ENCODE peak calls at places on chromosomes 11 and 22, in nine cellular contexts. Z is stomach, V is Peyer's patch, B is breast epithelium, A is tibial nerve, U is IMR-90, M is adrenal gland, W is A549, I is gastrocnemius medialis. Y is an unnamed sample.

GRCh38 chr11:100640646-100641045 is 46.4 kb upstream of the ARHGAP42 start:
- DNase-seq in I (no peak), W (no peak), U (peak), V (no peak), Z (no peak), A (no peak), B (no peak), M (no peak), Y (no peak)

GRCh38 chr11:96267490-96268010 is 75.4 kb downstream of the MAML2 start:
- DNase-seq in U (peak), W (no peak), V (no peak), A (no peak), Z (no peak), B (no peak), I (no peak), M (no peak), Y (no peak)

GRCh38 chr11:6405039-6405667 is 13.7 kb downstream of the APBB1 start:
- DNase-seq in W (no peak), Z (peak), I (no peak), U (no peak), B (no peak), A (no peak), M (peak), V (no peak), Y (no peak)

GRCh38 chr11:129315781-129316579 is 59.7 kb upstream of the BARX2 start:
- DNase-seq in W (no peak), U (no peak), B (peak), A (no peak), Z (peak), M (no peak), V (no peak), I (no peak), Y (no peak)

GRCh38 chr22:23874871-23875270 is 17.2 kb downstream of the SLC2A11 start:
- DNase-seq in M (no peak), Z (no peak), B (no peak), I (no peak), A (no peak), U (no peak), W (no peak), V (no peak), Y (no peak)

GRCh38 chr11:78067704-78068103 is 4.0 kb downstream of the THRSP start:
- DNase-seq in I (no peak), W (no peak), A (no peak), B (no peak), Z (no peak), M (no peak), U (no peak), V (no peak), Y (no peak)

GRCh38 chr22:24455751-24456426 is 28.5 kb downstream of the ADORA2A start:
- DNase-seq in I (no peak), V (no peak), U (no peak), B (no peak), M (peak), Z (no peak), W (no peak), A (peak), Y (peak)

GRCh38 chr22:46367707-46368191 is 32.2 kb downstream of the TRMU start:
- DNase-seq in M (peak), U (peak), I (no peak), Z (peak), W (peak), A (peak), B (no peak), V (peak), Y (peak)

GRCh38 chr11:122920579-122920978 is 38.0 kb downstream of the JHY start:
- DNase-seq in V (no peak), W (no peak), B (no peak), U (no peak), A (no peak), Z (no peak), M (no peak), I (no peak), Y (no peak)

GRCh38 chr11:130131957-130132850 is 27.4 kb upstream of the ST14 start:
- DNase-seq in W (peak), Z (peak), I (no peak), M (peak), A (peak), U (peak), V (no peak), B (peak), Y (no peak)

GRCh38 chr11:1288426-1289151 is 20.8 kb downstream of the TOLLIP start:
- DNase-seq in B (no peak), A (no peak), Z (no peak), I (no peak), W (no peak), M (no peak), V (no peak), U (no peak), Y (no peak)

GRCh38 chr11:66595245-66595904 is 2.4 kb downstream of the CCS start:
- DNase-seq in W (no peak), I (no peak), V (peak), B (no peak), M (peak), Z (peak), U (peak), A (no peak), Y (no peak)

GRCh38 chr11:57633394-57634058 is 16.2 kb downstream of the YPEL4 start:
- DNase-seq in W (no peak), B (no peak), M (no peak), U (no peak), I (no peak), Z (no peak), V (no peak), A (no peak), Y (no peak)

GRCh38 chr11:46901156-46901555 is 17.2 kb downstream of the LRP4 start:
- DNase-seq in A (no peak), I (no peak), M (no peak), V (no peak), U (no peak), W (no peak), B (no peak), Z (no peak), Y (no peak)

GRCh38 chr22:23067023-23067650 is 3.2 kb upstream of the GNAZ start:
- DNase-seq in V (no peak), A (no peak), W (no peak), M (peak), Z (peak), U (no peak), I (no peak), B (no peak), Y (no peak)

GRCh38 chr11:104130161-104130560 is 33.8 kb downstream of the PDGFD start:
- DNase-seq in U (no peak), A (no peak), V (no peak), I (no peak), Z (no peak), W (no peak), M (no peak), B (no peak), Y (no peak)

GRCh38 chr11:18364495-18365047 is 29.8 kb upstream of the LDHA start:
- DNase-seq in M (no peak), U (no peak), Z (no peak), A (no peak), W (no peak), V (no peak), I (no peak), B (no peak), Y (no peak)

GRCh38 chr11:130475426-130476053 is 27.1 kb downstream of the ADAMTS15 start:
- DNase-seq in M (no peak), W (no peak), B (no peak), U (no peak), Z (no peak), A (peak), V (no peak), I (no peak), Y (no peak)

DNA sequence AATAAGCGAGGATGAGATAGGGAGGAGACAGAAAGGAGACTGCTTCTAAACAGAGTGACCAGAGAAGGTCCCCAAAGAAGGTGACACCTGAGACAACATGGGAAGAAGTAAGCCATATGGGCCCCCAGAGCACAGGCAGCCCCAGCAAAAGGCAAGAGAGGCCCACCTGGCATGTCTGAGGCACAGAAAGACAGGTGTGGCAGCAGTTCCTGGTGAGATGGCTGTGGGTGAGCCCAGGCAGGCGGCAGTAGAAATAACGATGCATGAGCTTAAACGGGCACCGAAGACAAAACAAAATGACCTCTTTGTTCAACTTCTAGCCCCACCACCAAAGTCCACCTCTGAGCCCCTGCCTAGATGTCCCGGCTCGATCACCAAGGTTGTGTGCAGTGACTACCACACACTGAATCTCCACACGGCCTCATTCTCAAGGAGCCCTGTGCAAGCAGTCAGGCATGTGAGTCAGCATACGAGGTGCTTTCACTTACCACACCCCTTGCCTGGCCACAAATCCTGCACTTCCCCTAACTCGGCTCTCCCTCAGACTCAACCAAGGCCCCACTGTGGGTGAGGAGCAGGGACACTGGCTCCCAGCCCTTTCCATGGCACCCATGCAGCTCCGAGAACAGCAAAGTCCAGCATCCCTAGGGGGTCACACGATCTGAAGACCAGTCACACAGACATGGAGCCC is 77.6 kb downstream of the PACSIN2 start:
- DNase-seq in B (peak), M (peak), W (peak), I (no peak), A (no peak), Z (peak), U (peak), V (peak), Y (no peak)
- H3K4me3 ChIP-seq in B (no peak), M (no peak), W (no peak), I (no peak), A (no peak), Z (peak), U (no peak), V (no peak), Y (no peak)

GRCh38 chr22:30635273-30636225 is at the start of gene SLC35E4:
- DNase-seq in A (peak), V (peak), Z (peak), U (peak), M (peak), B (peak), I (peak), W (peak), Y (peak)
- TF ChIP-seq CTCF in A (peak), V (peak), Z (no peak), U (peak), M (peak), B (peak), I (peak), W (no peak), Y (no peak)

DNA sequence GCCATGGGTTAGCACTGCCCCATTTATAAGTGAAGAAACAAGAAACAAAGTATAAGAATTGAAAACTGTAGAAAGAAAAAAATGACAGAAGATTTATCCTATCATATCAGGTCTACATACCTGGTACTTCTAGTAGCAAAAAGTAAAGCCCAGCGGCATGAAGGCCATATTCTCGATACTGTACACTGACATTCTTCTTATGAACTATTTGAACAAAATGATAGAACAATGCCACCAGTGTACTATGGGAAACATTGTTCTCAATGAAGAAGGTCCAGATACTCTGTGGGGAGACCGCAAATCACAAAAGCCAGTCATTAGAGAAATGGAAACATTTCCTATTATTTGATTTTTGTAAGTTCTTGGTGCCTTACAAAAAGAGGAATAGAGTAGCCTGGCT is 7.0 kb downstream of the NCAPD3 start:
- DNase-seq in I (no peak), A (no peak), V (no peak), Z (no peak), B (no peak), M (no peak), U (no peak), W (no peak), Y (no peak)
- TF ChIP-seq POLR2A in I (no peak), A (no peak), V (no peak), Z (no peak), B (no peak), M (no peak), U (no peak), W (no peak), Y (no peak)

DNA sequence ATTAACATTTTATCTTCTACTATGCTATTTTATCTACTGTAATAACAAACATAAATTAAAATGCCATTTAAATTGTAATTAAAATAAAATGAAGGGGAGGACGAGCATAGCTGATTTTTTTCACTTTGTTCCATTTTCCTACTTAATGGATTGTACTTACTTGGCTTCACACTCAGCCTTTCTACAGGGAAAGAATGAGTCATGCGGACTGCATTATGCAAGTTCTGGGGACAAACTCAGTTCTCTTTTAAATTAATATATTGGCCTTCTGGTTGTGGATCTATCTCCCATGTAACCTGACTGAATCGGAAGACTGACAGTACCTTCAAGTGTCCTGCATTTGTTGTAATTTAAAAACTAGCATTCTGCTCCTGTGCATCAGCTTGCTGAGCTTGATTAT is 12.3 kb downstream of the OR8D1 start:
- DNase-seq in W (no peak), M (peak), U (peak), Z (no peak), I (no peak), A (no peak), V (no peak), B (no peak), Y (no peak)
- H3K4me3 ChIP-seq in W (no peak), M (no peak), U (no peak), Z (no peak), I (no peak), A (no peak), V (no peak), B (no peak), Y (no peak)

GRCh38 chr22:37290737-37291136 is 8.4 kb downstream of the CYTH4 start:
- DNase-seq in B (no peak), Z (no peak), M (no peak), W (no peak), U (peak), A (no peak), I (no peak), V (no peak), Y (no peak)

GRCh38 chr22:37291559-37292298 is 9.4 kb downstream of the CYTH4 start:
- DNase-seq in M (no peak), W (no peak), V (no peak), U (no peak), Z (no peak), B (no peak), A (no peak), I (no peak), Y (no peak)

GRCh38 chr22:37288521-37288920 is 6.2 kb downstream of the CYTH4 start:
- DNase-seq in M (no peak), I (no peak), B (no peak), Z (no peak), A (no peak), W (no peak), V (no peak), U (no peak), Y (no peak)

GRCh38 chr22:37287550-37287951 is 5.2 kb downstream of the CYTH4 start:
- DNase-seq in M (no peak), B (no peak), I (no peak), W (no peak), V (no peak), Z (no peak), A (no peak), U (no peak), Y (no peak)

DNA sequence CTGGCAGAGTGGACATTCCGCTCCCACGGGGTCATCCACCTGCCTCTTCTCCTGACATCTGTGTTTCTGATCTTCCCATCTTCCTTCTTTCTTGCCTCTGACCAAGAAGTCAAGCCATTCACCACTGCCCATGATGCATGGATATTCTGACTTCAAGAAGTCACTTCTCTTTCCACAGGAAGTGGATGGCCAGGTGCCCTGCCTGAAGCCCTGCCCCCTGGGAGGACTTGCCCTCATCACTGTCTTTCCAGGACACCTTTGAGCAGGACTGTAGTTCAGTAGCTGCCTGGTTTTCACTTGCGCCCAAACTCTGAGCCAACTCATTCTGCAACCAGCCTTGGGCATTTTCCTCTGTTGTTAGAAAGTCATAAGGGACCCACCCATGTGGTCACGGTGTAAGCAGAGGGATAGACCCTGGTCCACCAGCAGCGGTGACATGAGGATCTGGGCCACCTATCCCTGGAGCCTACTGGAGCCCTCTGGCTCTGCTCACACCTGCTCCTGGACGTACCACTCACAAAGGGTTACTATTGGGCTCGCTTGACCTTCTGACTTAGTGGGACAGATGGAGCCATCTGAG is 6.9 kb downstream of the CYTH4 start:
- DNase-seq in V (no peak), I (no peak), A (no peak), W (no peak), Z (no peak), M (no peak), B (no peak), U (no peak), Y (no peak)
- TF ChIP-seq CTCF in V (no peak), I (no peak), A (no peak), W (no peak), Z (no peak), M (no peak), B (no peak), U (no peak), Y (no peak)

GRCh38 chr22:38921126-38921525 is 36.3 kb upstream of the APOBEC3A start:
- DNase-seq in I (no peak), U (no peak), M (no peak), A (no peak), Z (peak), B (no peak), V (no peak), W (no peak), Y (no peak)

GRCh38 chr22:38924197-38924952 is 33.0 kb upstream of the APOBEC3A start:
- DNase-seq in B (peak), I (no peak), W (peak), Z (peak), A (peak), M (peak), V (no peak), U (peak), Y (peak)

GRCh38 chr22:38925571-38926041 is 31.8 kb upstream of the APOBEC3A start:
- DNase-seq in M (no peak), A (no peak), B (no peak), W (no peak), Z (no peak), V (no peak), U (peak), I (no peak), Y (no peak)

GRCh38 chr22:38921801-38922200 is 35.6 kb upstream of the APOBEC3A start:
- DNase-seq in I (no peak), M (no peak), A (no peak), W (no peak), Z (no peak), V (no peak), U (no peak), B (no peak), Y (no peak)

DNA sequence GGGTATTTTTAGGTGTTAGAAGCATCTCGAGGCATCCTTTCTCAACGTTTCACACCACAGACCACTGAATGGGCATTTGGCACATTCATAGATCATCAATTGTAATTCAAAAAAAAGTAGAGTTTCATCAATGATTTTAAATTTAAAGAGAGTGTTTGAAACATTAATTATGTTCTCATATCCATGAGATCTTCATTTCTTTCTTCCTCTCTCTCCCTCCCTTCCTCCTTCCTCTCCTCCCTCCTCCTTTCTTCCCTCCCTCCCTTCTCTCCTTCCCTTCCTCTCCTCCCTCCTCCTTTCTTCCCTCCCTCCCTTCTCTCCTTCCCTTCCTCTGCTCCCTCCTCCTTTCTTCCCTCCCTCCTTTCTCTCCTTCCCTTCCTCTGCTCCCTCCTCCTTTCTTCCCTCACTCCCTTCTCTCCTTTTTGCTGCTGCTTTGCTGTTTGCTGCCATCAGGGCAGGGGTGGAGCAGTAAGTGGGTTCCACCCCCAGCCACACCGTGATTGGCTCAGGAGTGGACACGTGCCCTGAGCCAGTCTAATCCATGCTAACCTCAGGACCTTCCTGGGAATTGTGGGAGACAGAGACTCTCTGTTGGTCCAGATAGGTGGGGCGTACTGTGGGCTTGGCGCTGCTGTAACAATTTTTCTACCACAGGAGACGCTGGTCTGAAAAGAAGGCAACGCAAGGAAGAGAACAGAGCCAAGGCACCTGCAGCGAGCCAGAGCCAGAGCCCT is 33.8 kb upstream of the APOBEC3A start:
- DNase-seq in U (peak), Z (peak), B (peak), M (peak), W (peak), V (no peak), A (peak), I (peak), Y (no peak)
- TF ChIP-seq POLR2A in U (no peak), Z (no peak), B (no peak), M (peak), W (peak), V (no peak), A (no peak), I (peak), Y (no peak)

GRCh38 chr11:41954034-41954433 is 494.6 kb upstream of the LRRC4C start:
- DNase-seq in A (no peak), M (no peak), U (no peak), Z (no peak), I (no peak), B (no peak), V (no peak), W (no peak), Y (no peak)

GRCh38 chr11:41950470-41951143 is 491.2 kb upstream of the LRRC4C start:
- DNase-seq in M (no peak), A (no peak), I (no peak), W (no peak), B (no peak), V (no peak), U (no peak), Z (no peak), Y (no peak)

GRCh38 chr11:41955635-41956400 is 496.4 kb upstream of the LRRC4C start:
- DNase-seq in B (no peak), U (no peak), V (no peak), M (no peak), Z (no peak), A (no peak), W (no peak), I (no peak), Y (no peak)
- H3K4me3 ChIP-seq in B (no peak), U (no peak), V (no peak), M (no peak), Z (no peak), A (no peak), W (no peak), I (no peak), Y (no peak)

GRCh38 chr22:50507421-50507990 is at the start of gene LMF2:
- DNase-seq in A (peak), I (peak), W (no peak), U (no peak), M (peak), Z (peak), B (peak), V (peak), Y (peak)
- TF ChIP-seq CTCF in A (no peak), I (no peak), W (no peak), U (no peak), M (no peak), Z (no peak), B (no peak), V (no peak), Y (no peak)

DNA sequence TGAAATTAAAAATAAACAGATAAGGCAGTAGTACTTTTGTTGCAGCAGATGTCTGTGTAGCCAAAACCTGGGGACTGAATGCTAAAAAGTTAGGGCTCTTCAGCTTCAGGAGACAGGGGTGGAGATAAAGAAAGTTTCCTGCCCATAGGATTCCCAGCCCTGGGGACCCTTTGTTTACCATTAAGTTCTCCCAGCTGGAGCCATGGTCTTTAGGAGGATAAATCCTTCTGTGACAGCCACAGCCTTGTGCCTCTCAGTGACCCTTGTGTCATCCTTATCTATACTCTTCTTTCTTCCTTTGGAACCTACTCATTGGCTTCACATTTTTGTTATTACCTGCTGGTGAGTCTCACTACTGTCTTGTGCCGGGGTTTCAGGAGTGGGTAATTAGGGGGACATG is at the start of gene OR51M1:
- DNase-seq in Z (no peak), I (no peak), V (no peak), U (no peak), W (no peak), M (no peak), A (no peak), B (no peak), Y (no peak)
- TF ChIP-seq POLR2A in Z (no peak), I (no peak), V (no peak), U (no peak), W (no peak), M (no peak), A (no peak), B (no peak), Y (no peak)